ENCODE peak calls at places on chromosomes 13 and 19, in seven cellular contexts. One of them, this sample, is unnamed.

GRCh38 chr19:45340232-45340898 is at the start of gene KLC3:
- DNase-seq in lower lobe of right lung: peak; percentile 59
- DNase-seq in aorta: no peak
- DNase-seq in thoracic aorta: no peak
- DNase-seq in HAP-1: peak; percentile 64
- DNase-seq in mucosa of descending colon: peak; percentile 60
- DNase-seq in right cardiac atrium: no peak
- DNase-seq in this sample: no peak

GRCh38 chr19:44746616-44746945 is 1.9 kb upstream of the BCL3 start:
- DNase-seq in thoracic aorta: no peak
- DNase-seq in lower lobe of right lung: no peak
- DNase-seq in right cardiac atrium: no peak
- DNase-seq in HAP-1: no peak
- DNase-seq in aorta: no peak
- DNase-seq in mucosa of descending colon: peak; percentile 61
- DNase-seq in this sample: no peak

GRCh38 chr13:25178070-25178469 is 6.0 kb upstream of the AMER2 start:
- DNase-seq in aorta: no peak
- DNase-seq in HAP-1: no peak
- DNase-seq in right cardiac atrium: no peak
- DNase-seq in mucosa of descending colon: no peak
- DNase-seq in lower lobe of right lung: no peak
- DNase-seq in thoracic aorta: no peak
- DNase-seq in this sample: no peak

GRCh38 chr19:14428882-14429416 is 4.2 kb upstream of the PKN1 start:
- DNase-seq in right cardiac atrium: no peak
- DNase-seq in lower lobe of right lung: no peak
- DNase-seq in HAP-1: no peak
- DNase-seq in thoracic aorta: no peak
- DNase-seq in mucosa of descending colon: no peak
- DNase-seq in aorta: no peak
- DNase-seq in this sample: no peak

GRCh38 chr13:72255908-72256307 is 388.9 kb upstream of the DACH1 start:
- DNase-seq in aorta: no peak
- DNase-seq in mucosa of descending colon: no peak
- DNase-seq in lower lobe of right lung: no peak
- DNase-seq in thoracic aorta: no peak
- DNase-seq in HAP-1: peak; percentile 74
- DNase-seq in right cardiac atrium: no peak
- DNase-seq in this sample: no peak

GRCh38 chr19:51259348-51260245 is 8.7 kb downstream of the SIGLECL1 start:
- DNase-seq in mucosa of descending colon: no peak
- DNase-seq in HAP-1: peak; percentile 51
- DNase-seq in thoracic aorta: no peak
- DNase-seq in right cardiac atrium: no peak
- DNase-seq in lower lobe of right lung: no peak
- DNase-seq in aorta: peak; percentile 59
- DNase-seq in this sample: no peak

GRCh38 chr13:67299731-67300130 is 69.6 kb upstream of the PCDH9 start:
- DNase-seq in aorta: no peak
- DNase-seq in right cardiac atrium: no peak
- DNase-seq in HAP-1: no peak
- DNase-seq in thoracic aorta: no peak
- DNase-seq in lower lobe of right lung: no peak
- DNase-seq in mucosa of descending colon: no peak
- DNase-seq in this sample: no peak

GRCh38 chr19:37973666-37974065 is 66.7 kb downstream of the SIPA1L3 start:
- DNase-seq in aorta: no peak
- DNase-seq in thoracic aorta: no peak
- DNase-seq in lower lobe of right lung: no peak
- DNase-seq in mucosa of descending colon: no peak
- DNase-seq in right cardiac atrium: no peak
- DNase-seq in HAP-1: no peak
- DNase-seq in this sample: no peak

GRCh38 chr13:32261567-32261966 is 53.6 kb downstream of the ZAR1L start:
- DNase-seq in aorta: peak; percentile 83
- DNase-seq in right cardiac atrium: peak; percentile 85
- DNase-seq in thoracic aorta: peak; percentile 62
- DNase-seq in HAP-1: no peak
- DNase-seq in lower lobe of right lung: no peak
- DNase-seq in mucosa of descending colon: no peak
- DNase-seq in this sample: peak; percentile 96

GRCh38 chr13:46567671-46568070 is 14.7 kb downstream of the LRCH1 start:
- DNase-seq in mucosa of descending colon: no peak
- DNase-seq in HAP-1: no peak
- DNase-seq in thoracic aorta: no peak
- DNase-seq in right cardiac atrium: no peak
- DNase-seq in lower lobe of right lung: no peak
- DNase-seq in aorta: no peak
- DNase-seq in this sample: no peak

GRCh38 chr19:13428352-13428751 is 77.9 kb downstream of the CACNA1A start:
- DNase-seq in right cardiac atrium: no peak
- DNase-seq in HAP-1: peak; percentile 29
- DNase-seq in aorta: no peak
- DNase-seq in thoracic aorta: no peak
- DNase-seq in mucosa of descending colon: no peak
- DNase-seq in lower lobe of right lung: no peak
- DNase-seq in this sample: no peak

GRCh38 chr13:63436288-63436687 is 2020.6 kb upstream of the PCDH20 start:
- DNase-seq in thoracic aorta: no peak
- DNase-seq in mucosa of descending colon: no peak
- DNase-seq in HAP-1: no peak
- DNase-seq in right cardiac atrium: no peak
- DNase-seq in aorta: no peak
- DNase-seq in lower lobe of right lung: no peak
- DNase-seq in this sample: no peak

GRCh38 chr13:94706854-94707399 is 5.4 kb downstream of the SOX21 start:
- DNase-seq in aorta: no peak
- DNase-seq in thoracic aorta: no peak
- DNase-seq in HAP-1: peak; percentile 89
- DNase-seq in right cardiac atrium: no peak
- DNase-seq in lower lobe of right lung: no peak
- DNase-seq in mucosa of descending colon: no peak
- DNase-seq in this sample: peak; percentile 6

GRCh38 chr13:96551540-96551939 is 442.7 kb downstream of the OXGR1 start:
- DNase-seq in thoracic aorta: no peak
- DNase-seq in mucosa of descending colon: no peak
- DNase-seq in lower lobe of right lung: no peak
- DNase-seq in right cardiac atrium: no peak
- DNase-seq in aorta: no peak
- DNase-seq in HAP-1: no peak
- DNase-seq in this sample: no peak

GRCh38 chr13:97892717-97893116 is 60.8 kb upstream of the IPO5 start:
- DNase-seq in thoracic aorta: no peak
- DNase-seq in lower lobe of right lung: no peak
- DNase-seq in mucosa of descending colon: no peak
- DNase-seq in HAP-1: no peak
- DNase-seq in right cardiac atrium: no peak
- DNase-seq in aorta: no peak
- DNase-seq in this sample: no peak

GRCh38 chr19:1245884-1246816 is 2.2 kb upstream of the MIDN start:
- DNase-seq in aorta: no peak
- DNase-seq in thoracic aorta: no peak
- DNase-seq in right cardiac atrium: peak; percentile 81
- DNase-seq in lower lobe of right lung: peak; percentile 77
- DNase-seq in mucosa of descending colon: peak; percentile 92
- DNase-seq in HAP-1: no peak
- DNase-seq in this sample: no peak

GRCh38 chr19:46416077-46416709 is 2.8 kb upstream of the CCDC8 start:
- DNase-seq in thoracic aorta: peak; percentile 73
- DNase-seq in mucosa of descending colon: peak; percentile 82
- DNase-seq in aorta: peak; percentile 95
- DNase-seq in HAP-1: peak; percentile 99
- DNase-seq in lower lobe of right lung: peak; percentile 89
- DNase-seq in right cardiac atrium: peak; percentile 94
- DNase-seq in this sample: no peak

GRCh38 chr19:16571689-16572331 is 405 bp downstream of the SLC35E1 start:
- DNase-seq in mucosa of descending colon: peak; percentile 80
- DNase-seq in lower lobe of right lung: peak; percentile 71
- DNase-seq in HAP-1: peak; percentile 32
- DNase-seq in aorta: no peak
- DNase-seq in thoracic aorta: no peak
- DNase-seq in right cardiac atrium: no peak
- DNase-seq in this sample: no peak

GRCh38 chr19:16572332-16573211 is at the start of gene SLC35E1:
- DNase-seq in HAP-1: peak; percentile 97
- DNase-seq in right cardiac atrium: peak; percentile 97
- DNase-seq in mucosa of descending colon: peak; percentile 98
- DNase-seq in thoracic aorta: peak; percentile 73
- DNase-seq in aorta: peak; percentile 97
- DNase-seq in lower lobe of right lung: peak; percentile 97
- DNase-seq in this sample: peak; percentile 96

GRCh38 chr19:16575282-16575681 is 3.1 kb upstream of the SLC35E1 start:
- DNase-seq in thoracic aorta: no peak
- DNase-seq in HAP-1: no peak
- DNase-seq in right cardiac atrium: no peak
- DNase-seq in aorta: no peak
- DNase-seq in lower lobe of right lung: no peak
- DNase-seq in mucosa of descending colon: no peak
- DNase-seq in this sample: no peak

GRCh38 chr19:16573296-16573695 is 1.1 kb upstream of the SLC35E1 start:
- DNase-seq in mucosa of descending colon: no peak
- DNase-seq in aorta: no peak
- DNase-seq in lower lobe of right lung: peak; percentile 25
- DNase-seq in HAP-1: no peak
- DNase-seq in right cardiac atrium: no peak
- DNase-seq in thoracic aorta: no peak
- DNase-seq in this sample: no peak

GRCh38 chr19:16573925-16574324 is 1.7 kb upstream of the SLC35E1 start:
- DNase-seq in aorta: no peak
- DNase-seq in HAP-1: no peak
- DNase-seq in mucosa of descending colon: no peak
- DNase-seq in right cardiac atrium: no peak
- DNase-seq in thoracic aorta: no peak
- DNase-seq in lower lobe of right lung: no peak
- DNase-seq in this sample: no peak
- H3K4me1 ChIP-seq in aorta: no peaks in the 10 kb centered on the region
- H3K4me1 ChIP-seq in HAP-1: peaks cover 9% of the 10 kb centered on the region
- H3K4me1 ChIP-seq in mucosa of descending colon: peaks cover 33% of the 10 kb centered on the region
- H3K4me1 ChIP-seq in right cardiac atrium: peaks cover 8% of the 10 kb centered on the region
- H3K4me1 ChIP-seq in thoracic aorta: peaks cover 12% of the 10 kb centered on the region
- H3K4me1 ChIP-seq in lower lobe of right lung: peaks cover 45% of the 10 kb centered on the region
- H3K4me1 ChIP-seq in this sample: peaks cover 47% of the 10 kb centered on the region

GRCh38 chr13:23637813-23638212 is 67.6 kb downstream of the TNFRSF19 start:
- DNase-seq in thoracic aorta: no peak
- DNase-seq in mucosa of descending colon: no peak
- DNase-seq in aorta: no peak
- DNase-seq in right cardiac atrium: no peak
- DNase-seq in HAP-1: peak; percentile 41
- DNase-seq in lower lobe of right lung: no peak
- DNase-seq in this sample: no peak

GRCh38 chr13:23634897-23635296 is 64.7 kb downstream of the TNFRSF19 start:
- DNase-seq in right cardiac atrium: no peak
- DNase-seq in mucosa of descending colon: no peak
- DNase-seq in aorta: no peak
- DNase-seq in lower lobe of right lung: no peak
- DNase-seq in HAP-1: no peak
- DNase-seq in thoracic aorta: no peak
- DNase-seq in this sample: no peak

GRCh38 chr13:23639672-23640275 is 69.6 kb downstream of the TNFRSF19 start:
- DNase-seq in HAP-1: peak; percentile 76
- DNase-seq in lower lobe of right lung: no peak
- DNase-seq in thoracic aorta: no peak
- DNase-seq in right cardiac atrium: no peak
- DNase-seq in aorta: no peak
- DNase-seq in mucosa of descending colon: no peak
- DNase-seq in this sample: no peak

GRCh38 chr13:23632741-23633140 is 62.5 kb downstream of the TNFRSF19 start:
- DNase-seq in right cardiac atrium: no peak
- DNase-seq in lower lobe of right lung: no peak
- DNase-seq in thoracic aorta: no peak
- DNase-seq in HAP-1: no peak
- DNase-seq in aorta: no peak
- DNase-seq in mucosa of descending colon: no peak
- DNase-seq in this sample: no peak

DNA sequence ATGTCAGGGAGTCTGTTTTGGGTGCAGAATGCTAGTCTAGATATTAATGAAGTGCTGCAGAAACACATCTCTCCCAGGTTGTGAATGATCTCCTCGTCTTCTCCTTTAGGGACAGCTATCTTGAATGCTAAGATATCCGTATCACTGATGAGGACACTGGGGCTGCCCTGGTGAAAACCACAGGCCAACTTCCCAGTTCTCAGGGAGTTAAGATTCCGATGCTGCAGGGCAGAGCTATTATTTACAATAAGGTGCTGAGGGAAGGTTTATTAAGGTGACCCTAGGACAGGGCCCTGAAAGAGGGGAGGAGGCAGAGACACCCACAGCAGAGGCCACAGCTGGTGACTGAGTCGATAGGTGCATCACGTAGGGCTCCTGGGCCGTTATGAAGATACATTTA is 66.1 kb downstream of the TNFRSF19 start:
- DNase-seq in mucosa of descending colon: no peak
- DNase-seq in thoracic aorta: no peak
- DNase-seq in right cardiac atrium: no peak
- DNase-seq in aorta: no peak
- DNase-seq in lower lobe of right lung: no peak
- DNase-seq in HAP-1: no peak
- DNase-seq in this sample: no peak
- H3K4me1 ChIP-seq in mucosa of descending colon: no peaks in the 10 kb centered on the region
- H3K4me1 ChIP-seq in thoracic aorta: no peaks in the 10 kb centered on the region
- H3K4me1 ChIP-seq in right cardiac atrium: peaks cover 8% of the 10 kb centered on the region
- H3K4me1 ChIP-seq in aorta: no peaks in the 10 kb centered on the region
- H3K4me1 ChIP-seq in lower lobe of right lung: peaks cover 12% of the 10 kb centered on the region
- H3K4me1 ChIP-seq in HAP-1: peaks cover 42% of the 10 kb centered on the region
- H3K4me1 ChIP-seq in this sample: peaks cover 22% of the 10 kb centered on the region

GRCh38 chr19:19386373-19386869 is 19.1 kb upstream of the GATAD2A start:
- DNase-seq in aorta: no peak
- DNase-seq in mucosa of descending colon: peak; percentile 56
- DNase-seq in HAP-1: no peak
- DNase-seq in lower lobe of right lung: no peak
- DNase-seq in thoracic aorta: no peak
- DNase-seq in right cardiac atrium: no peak
- DNase-seq in this sample: no peak
- H3K4me1 ChIP-seq in aorta: no peaks in the 10 kb centered on the region
- H3K4me1 ChIP-seq in mucosa of descending colon: peaks cover 48% of the 10 kb centered on the region
- H3K4me1 ChIP-seq in HAP-1: peaks cover 14% of the 10 kb centered on the region
- H3K4me1 ChIP-seq in lower lobe of right lung: peaks cover 60% of the 10 kb centered on the region
- H3K4me1 ChIP-seq in thoracic aorta: peaks cover 21% of the 10 kb centered on the region
- H3K4me1 ChIP-seq in right cardiac atrium: peaks cover 10% of the 10 kb centered on the region
- H3K4me1 ChIP-seq in this sample: peaks cover 60% of the 10 kb centered on the region

DNA sequence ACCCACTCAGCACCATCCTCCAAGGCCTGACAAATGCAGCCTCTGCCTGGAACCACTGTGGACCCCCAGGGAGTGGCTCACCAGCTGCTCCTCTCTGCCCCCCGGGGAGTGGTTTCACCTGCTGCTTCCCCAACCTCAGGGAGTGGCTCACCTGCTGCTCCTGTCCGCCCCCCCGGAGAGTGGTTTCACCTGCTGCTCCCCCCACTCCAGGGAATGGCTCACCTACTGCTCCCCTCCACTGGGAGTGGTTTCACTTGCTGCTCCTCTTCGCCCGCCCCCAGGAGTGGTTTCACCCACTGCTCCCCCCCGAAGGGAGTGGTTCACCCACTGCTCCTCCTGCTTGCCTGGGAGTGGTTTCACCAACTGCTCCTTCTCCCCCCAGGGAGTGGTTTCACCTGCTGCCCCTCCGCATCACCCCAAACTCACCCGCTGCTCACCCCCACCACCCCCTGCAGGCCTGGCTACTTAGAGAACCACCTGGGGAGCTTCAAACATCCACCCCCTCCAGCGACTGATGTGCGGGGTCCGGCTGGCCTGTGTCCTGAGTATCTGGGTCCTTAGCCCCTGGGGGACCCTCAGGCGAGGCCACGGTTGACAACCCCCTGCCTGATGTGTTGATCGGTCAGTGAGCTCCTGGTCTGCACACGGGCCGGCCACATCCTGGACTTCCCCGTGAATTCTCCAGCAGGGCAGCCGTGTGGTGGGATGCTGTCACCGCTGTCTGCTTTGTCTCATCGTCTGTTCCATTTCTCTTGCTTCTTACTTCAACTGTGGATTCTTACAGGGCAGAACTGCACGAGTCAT is 14.6 kb upstream of the TMEM255B start:
- DNase-seq in lower lobe of right lung: peak; percentile 38
- DNase-seq in mucosa of descending colon: peak; percentile 48
- DNase-seq in right cardiac atrium: no peak
- DNase-seq in thoracic aorta: no peak
- DNase-seq in aorta: peak; percentile 45
- DNase-seq in HAP-1: no peak
- DNase-seq in this sample: no peak
- H3K4me1 ChIP-seq in lower lobe of right lung: peaks cover 7% of the 10 kb centered on the region
- H3K4me1 ChIP-seq in mucosa of descending colon: peaks cover 5% of the 10 kb centered on the region
- H3K4me1 ChIP-seq in right cardiac atrium: no peaks in the 10 kb centered on the region
- H3K4me1 ChIP-seq in thoracic aorta: no peaks in the 10 kb centered on the region
- H3K4me1 ChIP-seq in aorta: no peaks in the 10 kb centered on the region
- H3K4me1 ChIP-seq in HAP-1: peaks cover 6% of the 10 kb centered on the region
- H3K4me1 ChIP-seq in this sample: peaks cover 8% of the 10 kb centered on the region